ENCODE peak calls at places on chromosomes 2 and 18, in five cellular contexts. P, Q, T, A and E are unnamed samples.
A peak's percentile ranks its signal among the peaks of the same experiment; 100 is the strongest.

GRCh38 chr18:49970288-49970687 is 157.0 kb upstream of the ACAA2 start:
- DNase-seq in P (no peak), Q (no peak), T (no peak), A (peak; percentile 1), E (no peak)

GRCh38 chr18:48932822-48933510 is 17.8 kb downstream of the SMAD7 start:
- DNase-seq in P (peak; percentile 66), Q (no peak), T (no peak), A (peak; percentile 21), E (no peak)

GRCh38 chr2:146987996-146988395 is 856.8 kb upstream of the ACVR2A start:
- DNase-seq in P (no peak), Q (no peak), T (no peak), A (no peak), E (no peak)

GRCh38 chr2:22912398-22912797 is 472.6 kb upstream of the KLHL29 start:
- DNase-seq in P (no peak), Q (no peak), T (no peak), A (no peak), E (no peak)

GRCh38 chr2:227932403-227932802 is 61.0 kb downstream of the DAW1 start:
- DNase-seq in P (no peak), Q (no peak), T (no peak), A (no peak), E (no peak)

GRCh38 chr2:109558076-109558882 is 55.5 kb downstream of the SEPTIN10 start:
- DNase-seq in P (peak; percentile 86), Q (no peak), T (no peak), A (peak; percentile 95), E (no peak)

GRCh38 chr18:961644-962355 is 57.1 kb downstream of the ADCYAP1 start:
- DNase-seq in P (no peak), Q (no peak), T (peak; percentile 41), A (peak; percentile 48), E (peak; percentile 22)

GRCh38 chr18:32769242-32770180 is 3.3 kb downstream of the KLHL14 start:
- DNase-seq in P (no peak), Q (no peak), T (no peak), A (no peak), E (no peak)

GRCh38 chr2:159549234-159549633 is 67.1 kb downstream of the BAZ2B start:
- DNase-seq in P (peak; percentile 17), Q (no peak), T (no peak), A (peak; percentile 57), E (no peak)